ENCODE peak calls at places on chromosomes 5 and 9, in seven cellular contexts. X is GM19239, L is GDM1, I is amniotic stem cell, K is cardiac muscle cell, S is B cell, F is posterior cingulate gyrus. N is an unnamed sample.

GRCh38 chr5:33049845-33050244 is 338.7 kb downstream of the NPR3 start:
- DNase-seq in X (no peak), L (no peak), I (peak; percentile 64), K (no peak), S (no peak), F (no peak), N (no peak)

GRCh38 chr9:129225815-129226214 is 47.8 kb upstream of the IER5L start:
- DNase-seq in X (no peak), L (peak; percentile 76), I (no peak), K (peak; percentile 87), S (no peak), F (no peak), N (no peak)

GRCh38 chr5:76145945-76146344 is 62.8 kb downstream of the SV2C start:
- DNase-seq in X (no peak), L (no peak), I (no peak), K (no peak), S (no peak), F (no peak), N (peak; percentile 21)

GRCh38 chr9:126456802-126457547 is 130.3 kb downstream of the MVB12B start:
- DNase-seq in X (no peak), L (no peak), I (no peak), K (no peak), S (no peak), F (no peak), N (no peak)

GRCh38 chr9:80020056-80020455 is 448.3 kb downstream of the TLE4 start:
- DNase-seq in X (no peak), L (no peak), I (no peak), K (no peak), S (no peak), F (no peak), N (no peak)

GRCh38 chr5:172102913-172103629 is 85.0 kb downstream of the STK10 start:
- DNase-seq in X (no peak), L (no peak), I (peak; percentile 80), K (peak; percentile 28), S (no peak), F (peak; percentile 2), N (no peak)

GRCh38 chr5:114206640-114207039 is 155.2 kb upstream of the KCNN2 start:
- DNase-seq in X (no peak), L (no peak), I (no peak), K (no peak), S (no peak), F (no peak), N (no peak)

GRCh38 chr9:33687779-33688178 is 107.6 kb upstream of the PRSS3 start:
- DNase-seq in X (no peak), L (peak; percentile 42), I (no peak), K (peak; percentile 35), S (no peak), F (no peak), N (no peak)

GRCh38 chr9:76379494-76379893 is 14.7 kb downstream of the RFK start:
- DNase-seq in X (no peak), L (no peak), I (no peak), K (no peak), S (no peak), F (no peak), N (no peak)

GRCh38 chr9:96219615-96220257 is 82.2 kb downstream of the HSD17B3 start:
- DNase-seq in X (no peak), L (no peak), I (no peak), K (no peak), S (peak; percentile 64), F (no peak), N (peak; percentile 67)

GRCh38 chr9:16247188-16247875 is 623.1 kb downstream of the BNC2 start:
- DNase-seq in X (no peak), L (no peak), I (no peak), K (no peak), S (no peak), F (no peak), N (no peak)

GRCh38 chr5:138467711-138468132 is 2.4 kb downstream of the EGR1 start:
- DNase-seq in X (no peak), L (no peak), I (no peak), K (no peak), S (no peak), F (no peak), N (no peak)

GRCh38 chr9:113645224-113645971 is 181.9 kb downstream of the RGS3 start:
- DNase-seq in X (no peak), L (no peak), I (no peak), K (no peak), S (no peak), F (no peak), N (no peak)

GRCh38 chr9:35162605-35163315 is 951 bp downstream of the UNC13B start:
- DNase-seq in X (no peak), L (no peak), I (no peak), K (no peak), S (no peak), F (no peak), N (no peak)

GRCh38 chr9:128190516-128191405 is 611 bp downstream of the CIZ1 start:
- DNase-seq in X (no peak), L (no peak), I (no peak), K (peak; percentile 17), S (no peak), F (no peak), N (no peak)

GRCh38 chr5:164597293-164597900 is 1092.0 kb downstream of the MAT2B start:
- DNase-seq in X (peak; percentile 1), L (no peak), I (no peak), K (peak; percentile 37), S (no peak), F (no peak), N (peak; percentile 27)

GRCh38 chr5:103375356-103375755 is 116.8 kb downstream of the MACIR start:
- DNase-seq in X (no peak), L (no peak), I (peak; percentile 27), K (no peak), S (no peak), F (no peak), N (no peak)

GRCh38 chr5:37668524-37669047 is 171.3 kb downstream of the GDNF start:
- DNase-seq in X (no peak), L (no peak), I (peak; percentile 82), K (peak; percentile 5), S (no peak), F (no peak), N (no peak)

GRCh38 chr5:73985145-73985544 is 359.1 kb downstream of the ARHGEF28 start:
- DNase-seq in X (no peak), L (no peak), I (no peak), K (no peak), S (no peak), F (no peak), N (no peak)

GRCh38 chr5:98570661-98571181 is 202.7 kb upstream of the RGMB start:
- DNase-seq in X (no peak), L (no peak), I (no peak), K (no peak), S (no peak), F (no peak), N (no peak)

GRCh38 chr5:122697171-122697570 is 77.7 kb upstream of the SNX2 start:
- DNase-seq in X (no peak), L (no peak), I (no peak), K (no peak), S (no peak), F (no peak), N (no peak)

GRCh38 chr5:74259572-74259971 is 381.0 kb downstream of the ENC1 start:
- DNase-seq in X (no peak), L (no peak), I (no peak), K (no peak), S (no peak), F (no peak), N (no peak)

GRCh38 chr9:123211081-123211480 is 57.3 kb downstream of the STRBP start:
- DNase-seq in X (no peak), L (no peak), I (no peak), K (no peak), S (no peak), F (no peak), N (no peak)

GRCh38 chr9:134811673-134812668 is 68.6 kb upstream of the FCN2 start:
- DNase-seq in X (no peak), L (no peak), I (peak; percentile 78), K (no peak), S (no peak), F (no peak), N (no peak)

GRCh38 chr5:73987915-73988314 is 361.9 kb downstream of the ARHGEF28 start:
- DNase-seq in X (no peak), L (no peak), I (no peak), K (no peak), S (no peak), F (no peak), N (no peak)

GRCh38 chr5:79743846-79744605 is 54.4 kb downstream of the CMYA5 start:
- DNase-seq in X (no peak), L (no peak), I (peak; percentile 44), K (no peak), S (no peak), F (no peak), N (no peak)

GRCh38 chr9:72428329-72428728 is 63.3 kb upstream of the ZFAND5 start:
- DNase-seq in X (no peak), L (no peak), I (peak; percentile 75), K (no peak), S (no peak), F (no peak), N (no peak)

GRCh38 chr9:78296208-78296892 is 575 bp upstream of the PSAT1 start:
- DNase-seq in X (no peak), L (no peak), I (peak; percentile 22), K (peak; percentile 69), S (no peak), F (peak; percentile 42), N (no peak)

GRCh38 chr5:315488-316209 is 5.9 kb upstream of the AHRR start:
- DNase-seq in X (no peak), L (no peak), I (no peak), K (no peak), S (peak; percentile 16), F (no peak), N (peak; percentile 24)

GRCh38 chr5:67393211-67393610 is 196.6 kb upstream of the CD180 start:
- DNase-seq in X (no peak), L (no peak), I (no peak), K (no peak), S (no peak), F (no peak), N (no peak)

GRCh38 chr9:115730845-115731244 is 422.7 kb upstream of the PAPPA start:
- DNase-seq in X (no peak), L (no peak), I (no peak), K (no peak), S (no peak), F (no peak), N (no peak)

GRCh38 chr9:130755377-130756007 is 61.9 kb downstream of the EXOSC2 start:
- DNase-seq in X (no peak), L (no peak), I (no peak), K (no peak), S (no peak), F (no peak), N (no peak)

N was measured in GM13976.